ENCODE peak calls at places on chromosomes 12 and 14, in ten cellular contexts. A is activated CD8-positive, alpha-beta memory T cell treated with anti-CD3 and anti-CD28 coated beads, Interleukin-2, amount 50 U/mL, for 4 hours; W is NCI-H1105 treated with DMSO at 0.1 percent for 48 hours; Y is hippocampal formation; K is omental fat pad; V is kidney glomerular epithelial cell; J is stimulated activated naive CD8-positive, alpha-beta T cell treated with anti-CD3 and anti-CD28 coated beads, Interleukin-15, amount 100 ng/mL, for 72 hours; F is activated T-cell treated with anti-CD3 and anti-CD28 coated beads for 48 hours; S is stimulated activated CD8-positive, alpha-beta memory T cell treated with anti-CD3 and anti-CD28 coated beads, Interleukin-12 subunit alpha, Interleukin-12 subunit beta, amount 100 ng/mL, for 1 hour; I is neuronal stem cell. U is an unnamed sample.

GRCh38 chr12:122935318-122935717 is 30.9 kb downstream of the ABCB9 start:
- DNase-seq in A (no peak), W (no peak), Y (no peak), K (no peak), V (no peak), J (no peak), F (no peak), S (no peak), I (no peak), U (no peak)

GRCh38 chr12:111443586-111443985 is 37.9 kb downstream of the SH2B3 start:
- DNase-seq in A (peak; percentile 37), W (no peak), Y (no peak), K (no peak), V (no peak), J (no peak), F (peak; percentile 49), S (no peak), I (no peak), U (no peak)

GRCh38 chr12:47277972-47278448 is 198.3 kb upstream of the AMIGO2 start:
- DNase-seq in A (no peak), W (no peak), Y (no peak), K (no peak), V (peak; percentile 95), J (no peak), F (no peak), S (no peak), I (no peak), U (no peak)

GRCh38 chr14:50527970-50528369 is 4.4 kb downstream of the MAP4K5 start:
- DNase-seq in A (no peak), W (no peak), Y (no peak), K (no peak), V (peak; percentile 30), J (no peak), F (no peak), S (no peak), I (no peak), U (no peak)

GRCh38 chr12:5907812-5908211 is 37.2 kb downstream of the ANO2 start:
- DNase-seq in A (no peak), W (no peak), Y (no peak), K (no peak), V (peak; percentile 64), J (no peak), F (no peak), S (no peak), I (no peak), U (no peak)

GRCh38 chr12:85834378-85834777 is 1.8 kb downstream of the RASSF9 start:
- DNase-seq in A (no peak), W (no peak), Y (no peak), K (no peak), V (no peak), J (no peak), F (no peak), S (no peak), I (no peak), U (no peak)

GRCh38 chr12:100699209-100699608 is 95.4 kb upstream of the ANO4 start:
- DNase-seq in A (no peak), W (no peak), Y (peak; percentile 10), K (no peak), V (no peak), J (no peak), F (no peak), S (no peak), I (no peak), U (no peak)

GRCh38 chr14:74913986-74914573 is 9.0 kb downstream of the RPS6KL1 start:
- DNase-seq in A (no peak), W (no peak), Y (peak; percentile 65), K (no peak), V (peak; percentile 38), J (no peak), F (no peak), S (no peak), I (peak; percentile 33), U (no peak)

GRCh38 chr12:53701518-53702264 is 25.6 kb downstream of the CALCOCO1 start:
- DNase-seq in A (peak; percentile 78), W (peak; percentile 48), Y (peak; percentile 73), K (peak; percentile 69), V (peak; percentile 26), J (peak; percentile 59), F (peak; percentile 69), S (peak; percentile 59), I (peak; percentile 67), U (peak; percentile 89)

GRCh38 chr12:13471471-13471870 is 274.9 kb downstream of the EMP1 start:
- DNase-seq in A (no peak), W (no peak), Y (no peak), K (no peak), V (no peak), J (no peak), F (no peak), S (no peak), I (no peak), U (no peak)

GRCh38 chr14:30284808-30285207 is 274.1 kb upstream of the G2E3 start:
- DNase-seq in A (no peak), W (no peak), Y (no peak), K (no peak), V (no peak), J (no peak), F (no peak), S (no peak), I (no peak), U (no peak)

GRCh38 chr12:42484996-42485395 is 104.5 kb downstream of the PRICKLE1 start:
- DNase-seq in A (no peak), W (no peak), Y (no peak), K (no peak), V (no peak), J (no peak), F (no peak), S (no peak), I (no peak), U (no peak)

GRCh38 chr14:21192875-21193535 is 37.1 kb upstream of the OR5AU1 start:
- DNase-seq in A (no peak), W (no peak), Y (no peak), K (no peak), V (no peak), J (no peak), F (no peak), S (no peak), I (no peak), U (no peak)

GRCh38 chr12:47085815-47086252 is 6.1 kb upstream of the AMIGO2 start:
- DNase-seq in A (peak; percentile 33), W (peak; percentile 27), Y (no peak), K (no peak), V (peak; percentile 55), J (peak; percentile 22), F (no peak), S (peak; percentile 20), I (no peak), U (no peak)

GRCh38 chr12:121355818-121356217 is 3.6 kb upstream of the ANAPC5 start:
- DNase-seq in A (no peak), W (no peak), Y (no peak), K (no peak), V (no peak), J (no peak), F (no peak), S (no peak), I (no peak), U (no peak)

GRCh38 chr12:28149279-28149678 is 41.0 kb upstream of the CCDC91 start:
- DNase-seq in A (no peak), W (no peak), Y (no peak), K (no peak), V (no peak), J (no peak), F (no peak), S (no peak), I (no peak), U (no peak)

GRCh38 chr14:36508418-36509051 is 11.5 kb downstream of the NKX2-1 start:
- DNase-seq in A (no peak), W (peak; percentile 59), Y (no peak), K (no peak), V (no peak), J (no peak), F (no peak), S (no peak), I (no peak), U (peak; percentile 72)

GRCh38 chr14:42335918-42336317 is 729.2 kb downstream of the LRFN5 start:
- DNase-seq in A (no peak), W (no peak), Y (no peak), K (no peak), V (no peak), J (no peak), F (no peak), S (no peak), I (no peak), U (no peak)

GRCh38 chr12:71664411-71665108 is 459 bp downstream of the THAP2 start:
- DNase-seq in A (no peak), W (no peak), Y (no peak), K (no peak), V (peak; percentile 42), J (no peak), F (no peak), S (no peak), I (no peak), U (no peak)

GRCh38 chr14:80419339-80419738 is 208.0 kb upstream of the DIO2 start:
- DNase-seq in A (no peak), W (no peak), Y (no peak), K (no peak), V (no peak), J (no peak), F (no peak), S (no peak), I (no peak), U (no peak)

GRCh38 chr12:115227137-115227615 is 543.2 kb upstream of the TBX3 start:
- DNase-seq in A (no peak), W (no peak), Y (no peak), K (no peak), V (no peak), J (no peak), F (no peak), S (no peak), I (no peak), U (no peak)

GRCh38 chr12:75585309-75585708 is 73.9 kb upstream of the KRR1 start:
- DNase-seq in A (no peak), W (no peak), Y (no peak), K (no peak), V (peak; percentile 44), J (no peak), F (no peak), S (no peak), I (no peak), U (no peak)

GRCh38 chr12:47349770-47350408 is 270.1 kb upstream of the AMIGO2 start:
- DNase-seq in A (no peak), W (no peak), Y (no peak), K (no peak), V (no peak), J (no peak), F (peak; percentile 36), S (no peak), I (no peak), U (no peak)

GRCh38 chr12:104667139-104667538 is 210.4 kb downstream of the CHST11 start:
- DNase-seq in A (no peak), W (no peak), Y (no peak), K (no peak), V (no peak), J (no peak), F (no peak), S (no peak), I (no peak), U (no peak)

GRCh38 chr14:102508774-102509743 is 517 bp downstream of the ANKRD9 start:
- DNase-seq in A (peak; percentile 46), W (no peak), Y (no peak), K (peak; percentile 64), V (no peak), J (no peak), F (no peak), S (no peak), I (no peak), U (peak; percentile 67)

GRCh38 chr14:75654127-75654732 is 6.4 kb downstream of the ERG28 start:
- DNase-seq in A (peak; percentile 83), W (peak; percentile 63), Y (peak; percentile 73), K (peak; percentile 66), V (peak; percentile 84), J (peak; percentile 74), F (peak; percentile 72), S (peak; percentile 76), I (peak; percentile 70), U (peak; percentile 81)

GRCh38 chr14:59483360-59483759 is 848 bp downstream of the L3HYPDH start:
- DNase-seq in A (no peak), W (no peak), Y (no peak), K (no peak), V (peak; percentile 83), J (no peak), F (no peak), S (no peak), I (no peak), U (no peak)

GRCh38 chr12:101779626-101780025 is 40.4 kb upstream of the SYCP3 start:
- DNase-seq in A (no peak), W (no peak), Y (no peak), K (no peak), V (no peak), J (no peak), F (no peak), S (no peak), I (no peak), U (no peak)